ENCODE peak calls at places on chromosomes 16 and 17, in five cellular contexts. One of them, this sample, is unnamed.

GRCh38 chr17:62781356-62781755 is 26.8 kb downstream of the MARCHF10 start:
- DNase-seq in A549: no peak
- DNase-seq in H1: no peak
- DNase-seq in K562: no peak
- DNase-seq in sigmoid colon: no peak
- DNase-seq in this sample: no peak

GRCh38 chr16:75614247-75614897 is 8.7 kb downstream of the ADAT1 start:
- DNase-seq in A549: no peak
- DNase-seq in H1: no peak
- DNase-seq in sigmoid colon: no peak
- DNase-seq in K562: no peak
- DNase-seq in this sample: no peak

GRCh38 chr17:48612456-48612853 is 1.6 kb upstream of the HOXB7 start:
- DNase-seq in K562: no peak
- DNase-seq in A549: peak
- DNase-seq in sigmoid colon: no peak
- DNase-seq in H1: no peak
- DNase-seq in this sample: no peak

GRCh38 chr17:17347956-17348871 is 45.0 kb downstream of the NT5M start:
- DNase-seq in sigmoid colon: peak
- DNase-seq in K562: no peak
- DNase-seq in H1: no peak
- DNase-seq in A549: no peak
- DNase-seq in this sample: no peak

GRCh38 chr17:74779948-74780400 is 3.8 kb upstream of the NAT9 start:
- DNase-seq in K562: no peak
- DNase-seq in sigmoid colon: peak
- DNase-seq in H1: no peak
- DNase-seq in A549: no peak
- DNase-seq in this sample: no peak

GRCh38 chr16:50644730-50645129 is 36.4 kb downstream of the SNX20 start:
- DNase-seq in H1: peak
- DNase-seq in K562: no peak
- DNase-seq in A549: peak
- DNase-seq in sigmoid colon: no peak
- DNase-seq in this sample: peak

GRCh38 chr17:15444805-15445204 is 22.6 kb downstream of the CDRT4 start:
- DNase-seq in sigmoid colon: peak
- DNase-seq in K562: peak
- DNase-seq in H1: no peak
- DNase-seq in A549: no peak
- DNase-seq in this sample: no peak

GRCh38 chr17:58289869-58290268 is 9.1 kb upstream of the MPO start:
- DNase-seq in sigmoid colon: no peak
- DNase-seq in A549: no peak
- DNase-seq in H1: no peak
- DNase-seq in K562: peak
- DNase-seq in this sample: no peak

GRCh38 chr17:68738044-68738443 is 136.9 kb upstream of the FAM20A start:
- DNase-seq in sigmoid colon: no peak
- DNase-seq in A549: no peak
- DNase-seq in H1: no peak
- DNase-seq in K562: no peak
- DNase-seq in this sample: peak

GRCh38 chr16:12324152-12324551 is 347.6 kb downstream of the SNX29 start:
- DNase-seq in A549: no peak
- DNase-seq in K562: no peak
- DNase-seq in sigmoid colon: no peak
- DNase-seq in H1: no peak
- DNase-seq in this sample: no peak

GRCh38 chr17:61878984-61879612 is 15.8 kb upstream of the BRIP1 start:
- DNase-seq in K562: no peak
- DNase-seq in A549: no peak
- DNase-seq in sigmoid colon: no peak
- DNase-seq in H1: no peak
- DNase-seq in this sample: no peak

GRCh38 chr17:17781591-17782424 is 55.0 kb downstream of the SREBF1 start:
- DNase-seq in A549: peak
- DNase-seq in sigmoid colon: peak
- DNase-seq in H1: no peak
- DNase-seq in K562: no peak
- DNase-seq in this sample: peak

DNA sequence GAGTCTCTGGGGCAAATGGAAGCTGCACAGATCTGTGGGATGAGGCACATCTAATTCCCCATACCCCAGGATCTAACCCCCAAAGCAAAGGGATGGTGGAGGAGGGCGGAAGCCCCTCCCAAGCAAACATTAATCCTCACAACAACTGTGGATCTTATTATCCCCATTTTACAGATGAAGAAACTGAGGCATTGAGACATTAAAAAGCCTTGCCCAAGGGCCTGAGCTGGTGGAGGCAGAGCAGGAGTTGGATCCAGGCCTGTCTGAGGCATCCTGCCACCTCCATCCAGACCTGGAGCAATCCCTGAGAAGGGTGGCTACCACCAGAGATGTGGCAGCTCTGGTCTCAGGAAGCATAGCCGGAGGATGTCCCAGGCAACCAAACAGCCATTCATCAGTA is 17.7 kb upstream of the CBFB start:
- DNase-seq in sigmoid colon: no peak
- DNase-seq in A549: no peak
- DNase-seq in K562: no peak
- DNase-seq in H1: no peak
- DNase-seq in this sample: no peak
- TF ChIP-seq POLR2A in sigmoid colon: no peak
- TF ChIP-seq POLR2A in A549: no peak
- TF ChIP-seq POLR2A in K562: no peak
- TF ChIP-seq POLR2A in H1: no peak
- TF ChIP-seq POLR2A in this sample: no peak

DNA sequence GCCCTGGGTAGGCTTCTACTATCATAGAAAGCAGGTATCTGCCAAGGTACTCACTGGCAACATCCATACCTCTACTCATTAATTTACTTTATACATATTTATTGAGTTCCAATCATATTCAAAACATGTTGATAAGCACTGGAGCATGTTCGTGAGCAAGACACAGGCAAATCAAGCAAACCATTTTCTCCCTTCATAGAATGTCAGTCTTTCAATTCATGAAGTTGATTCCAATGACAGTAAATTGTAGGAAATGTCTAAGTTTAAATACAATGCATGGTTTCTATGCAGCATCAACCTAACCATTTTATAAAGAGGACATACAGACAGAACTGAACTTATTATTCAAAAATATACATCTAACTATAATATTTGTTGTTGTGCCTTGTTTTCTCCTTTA is 978.6 kb downstream of the CDH8 start:
- DNase-seq in K562: no peak
- DNase-seq in sigmoid colon: no peak
- DNase-seq in A549: no peak
- DNase-seq in H1: no peak
- DNase-seq in this sample: no peak
- TF ChIP-seq EP300 in K562: no peak
- TF ChIP-seq EP300 in sigmoid colon: no peak
- TF ChIP-seq EP300 in A549: no peak
- TF ChIP-seq EP300 in H1: no peak
- TF ChIP-seq EP300 in this sample: no peak

GRCh38 chr17:64386412-64387144 is 4.1 kb downstream of the PECAM1 start:
- DNase-seq in A549: no peak
- DNase-seq in K562: peak
- DNase-seq in H1: no peak
- DNase-seq in sigmoid colon: no peak
- DNase-seq in this sample: no peak
- H3K27ac ChIP-seq in A549: no peak
- H3K27ac ChIP-seq in K562: no peak
- H3K27ac ChIP-seq in H1: no peak
- H3K27ac ChIP-seq in sigmoid colon: no peak
- H3K27ac ChIP-seq in this sample: peak

GRCh38 chr17:47287068-47287467 is 33.4 kb downstream of the ITGB3 start:
- DNase-seq in sigmoid colon: no peak
- DNase-seq in K562: no peak
- DNase-seq in A549: no peak
- DNase-seq in H1: no peak
- DNase-seq in this sample: no peak

GRCh38 chr17:47285003-47285402 is 31.4 kb downstream of the ITGB3 start:
- DNase-seq in sigmoid colon: no peak
- DNase-seq in K562: no peak
- DNase-seq in A549: no peak
- DNase-seq in H1: no peak
- DNase-seq in this sample: no peak

GRCh38 chr17:47288531-47289116 is 35.0 kb downstream of the ITGB3 start:
- DNase-seq in A549: peak
- DNase-seq in H1: no peak
- DNase-seq in K562: peak
- DNase-seq in sigmoid colon: no peak
- DNase-seq in this sample: no peak

GRCh38 chr17:47287639-47288038 is 34.0 kb downstream of the ITGB3 start:
- DNase-seq in sigmoid colon: no peak
- DNase-seq in H1: no peak
- DNase-seq in A549: no peak
- DNase-seq in K562: no peak
- DNase-seq in this sample: no peak

GRCh38 chr17:47286198-47286914 is 32.7 kb downstream of the ITGB3 start:
- DNase-seq in A549: no peak
- DNase-seq in K562: no peak
- DNase-seq in sigmoid colon: no peak
- DNase-seq in H1: no peak
- DNase-seq in this sample: no peak
- TF ChIP-seq POLR2A in A549: no peak
- TF ChIP-seq POLR2A in K562: no peak
- TF ChIP-seq POLR2A in sigmoid colon: no peak
- TF ChIP-seq POLR2A in H1: no peak
- TF ChIP-seq POLR2A in this sample: no peak

GRCh38 chr17:36000730-36001108 is 634 bp downstream of the CCL15 start:
- DNase-seq in A549: no peak
- DNase-seq in K562: no peak
- DNase-seq in H1: no peak
- DNase-seq in sigmoid colon: no peak
- DNase-seq in this sample: no peak

GRCh38 chr17:36001109-36001735 is at the start of gene CCL15:
- DNase-seq in A549: no peak
- DNase-seq in H1: no peak
- DNase-seq in K562: no peak
- DNase-seq in sigmoid colon: no peak
- DNase-seq in this sample: no peak

GRCh38 chr17:36002631-36003030 is 1.3 kb upstream of the CCL15 start:
- DNase-seq in sigmoid colon: no peak
- DNase-seq in K562: no peak
- DNase-seq in A549: no peak
- DNase-seq in H1: no peak
- DNase-seq in this sample: no peak

GRCh38 chr17:36004604-36005003 is 3.3 kb upstream of the CCL15 start:
- DNase-seq in H1: no peak
- DNase-seq in sigmoid colon: no peak
- DNase-seq in K562: no peak
- DNase-seq in A549: no peak
- DNase-seq in this sample: no peak

GRCh38 chr17:36001862-36002603 is 680 bp upstream of the CCL15 start:
- DNase-seq in sigmoid colon: no peak
- DNase-seq in H1: no peak
- DNase-seq in A549: peak
- DNase-seq in K562: peak
- DNase-seq in this sample: no peak
- TF ChIP-seq EP300 in sigmoid colon: no peak
- TF ChIP-seq EP300 in H1: no peak
- TF ChIP-seq EP300 in A549: no peak
- TF ChIP-seq EP300 in K562: no peak
- TF ChIP-seq EP300 in this sample: no peak

This sample was measured in ovary.